ENCODE peak calls at places on chromosomes 12 and 14, in ten cellular contexts. Y is endothelial cell; Z is T-helper 9 cell; C is colonic mucosa; Q is RKO; H is posterior vena cava; A is GM03348; M is NCI-H748 treated with DMSO at 0.1 percent for 48 hours; D is brain microvascular endothelial cell; K is naive thymus-derived CD4-positive, alpha-beta T cell. E is an unnamed sample.

GRCh38 chr12:53223391-53224267 is 8.4 kb downstream of the RARG start:
- DNase-seq in Z (peak), K (no peak), A (peak), D (peak), H (peak), M (no peak), C (no peak), Y (no peak), Q (no peak), E (no peak)

GRCh38 chr14:37869633-37870032 is 274.2 kb downstream of the TTC6 start:
- DNase-seq in Z (no peak), M (no peak), Q (no peak), A (no peak), K (no peak), C (no peak), Y (no peak), H (no peak), D (no peak), E (no peak)

GRCh38 chr12:122227341-122227740 is 1.5 kb upstream of the DIABLO start:
- DNase-seq in M (peak), Z (peak), Y (no peak), A (no peak), Q (no peak), K (no peak), C (no peak), H (no peak), D (no peak), E (peak)

GRCh38 chr14:100030441-100031153 is 34.6 kb upstream of the EVL start:
- DNase-seq in Z (no peak), K (no peak), Q (peak), H (no peak), Y (no peak), A (peak), C (no peak), M (no peak), D (peak), E (no peak)

GRCh38 chr12:18496156-18496555 is 234.8 kb downstream of the PIK3C2G start:
- DNase-seq in Y (no peak), Z (no peak), Q (no peak), A (no peak), C (no peak), M (no peak), D (no peak), H (no peak), K (no peak), E (no peak)

GRCh38 chr14:68770051-68770450 is 22.8 kb downstream of the ZFP36L1 start:
- DNase-seq in D (no peak), K (no peak), M (no peak), Y (no peak), A (no peak), H (no peak), Q (no peak), C (no peak), Z (no peak), E (no peak)

GRCh38 chr12:25089738-25090137 is 105.2 kb downstream of the DNAI7 start:
- DNase-seq in Z (no peak), H (no peak), K (no peak), A (no peak), Y (no peak), Q (no peak), M (no peak), C (no peak), D (no peak), E (no peak)

GRCh38 chr14:51821822-51822221 is 38.6 kb upstream of the GNG2 start:
- DNase-seq in H (no peak), M (no peak), Q (no peak), C (no peak), A (peak), D (no peak), Y (no peak), Z (no peak), K (no peak), E (no peak)

GRCh38 chr12:53174881-53175491 is 5.5 kb upstream of the ZNF740 start:
- DNase-seq in Z (no peak), C (peak), Y (no peak), A (peak), K (no peak), D (no peak), H (no peak), M (peak), Q (peak), E (no peak)

GRCh38 chr12:52200783-52201519 is 9.1 kb upstream of the KRT80 start:
- DNase-seq in C (no peak), A (no peak), M (no peak), Q (no peak), Z (no peak), D (no peak), Y (no peak), K (no peak), H (no peak), E (no peak)

GRCh38 chr14:99627100-99627499 is 17.8 kb upstream of the HHIPL1 start:
- DNase-seq in C (no peak), Y (no peak), H (no peak), D (no peak), A (no peak), Z (no peak), K (no peak), M (no peak), Q (no peak), E (no peak)

GRCh38 chr12:87092421-87092820 is 836.2 kb upstream of the MGAT4C start:
- DNase-seq in D (no peak), K (no peak), H (no peak), A (no peak), Y (no peak), C (no peak), Q (no peak), M (no peak), Z (no peak), E (no peak)

GRCh38 chr12:14589169-14590004 is 21.7 kb upstream of the PLBD1 start:
- DNase-seq in H (peak), K (no peak), Z (no peak), D (no peak), C (no peak), A (no peak), M (no peak), Q (no peak), Y (no peak), E (no peak)

GRCh38 chr12:122834921-122835692 is at the start of gene HIP1R:
- DNase-seq in C (peak), Y (peak), H (peak), Z (peak), Q (no peak), A (peak), D (no peak), K (peak), M (no peak), E (peak)

GRCh38 chr14:35861204-35861868 is 35.2 kb downstream of the BRMS1L start:
- DNase-seq in C (no peak), A (no peak), H (no peak), K (no peak), M (no peak), Y (no peak), D (no peak), Q (no peak), Z (no peak), E (no peak)

GRCh38 chr12:92927055-92927435 is 2.0 kb downstream of the EEA1 start:
- DNase-seq in H (no peak), D (peak), Y (no peak), M (no peak), Q (peak), C (no peak), Z (no peak), A (peak), K (no peak), E (peak)

GRCh38 chr12:44816446-44817017 is 59.6 kb downstream of the NELL2 start:
- DNase-seq in K (no peak), Y (no peak), D (no peak), H (no peak), Z (no peak), M (no peak), A (no peak), C (no peak), Q (no peak), E (no peak)